ENCODE peak calls at places on chromosomes 6 and 20, in seven cellular contexts. One of them, this sample, is unnamed.

GRCh38 chr20:4524792-4525191 is 196.9 kb upstream of the PRND start:
- DNase-seq in lower leg skin: no peak
- DNase-seq in thoracic aorta: no peak
- DNase-seq in stomach: no peak
- DNase-seq in GM13976: no peak
- DNase-seq in ovary: no peak
- DNase-seq in left ventricle myocardium inferior: no peak
- DNase-seq in this sample: no peak

GRCh38 chr6:44576132-44576601 is 188.7 kb downstream of the CDC5L start:
- DNase-seq in stomach: no peak
- DNase-seq in left ventricle myocardium inferior: no peak
- DNase-seq in lower leg skin: no peak
- DNase-seq in GM13976: no peak
- DNase-seq in ovary: no peak
- DNase-seq in thoracic aorta: no peak
- DNase-seq in this sample: no peak

GRCh38 chr6:44598679-44599078 is 211.2 kb downstream of the CDC5L start:
- DNase-seq in GM13976: no peak
- DNase-seq in stomach: no peak
- DNase-seq in ovary: no peak
- DNase-seq in left ventricle myocardium inferior: no peak
- DNase-seq in thoracic aorta: no peak
- DNase-seq in lower leg skin: no peak
- DNase-seq in this sample: no peak

GRCh38 chr20:24086121-24086520 is 97.5 kb upstream of the GGTLC1 start:
- DNase-seq in stomach: no peak
- DNase-seq in ovary: no peak
- DNase-seq in left ventricle myocardium inferior: no peak
- DNase-seq in lower leg skin: no peak
- DNase-seq in thoracic aorta: no peak
- DNase-seq in GM13976: no peak
- DNase-seq in this sample: no peak

GRCh38 chr6:19368511-19368910 is 468.7 kb upstream of the ID4 start:
- DNase-seq in lower leg skin: no peak
- DNase-seq in ovary: no peak
- DNase-seq in stomach: no peak
- DNase-seq in thoracic aorta: no peak
- DNase-seq in GM13976: no peak
- DNase-seq in left ventricle myocardium inferior: no peak
- DNase-seq in this sample: no peak

GRCh38 chr20:8633366-8633765 is 435.5 kb upstream of the PLCB4 start:
- DNase-seq in lower leg skin: no peak
- DNase-seq in ovary: no peak
- DNase-seq in left ventricle myocardium inferior: no peak
- DNase-seq in stomach: no peak
- DNase-seq in GM13976: no peak
- DNase-seq in thoracic aorta: no peak
- DNase-seq in this sample: no peak

GRCh38 chr20:325889-326644 is 715 bp downstream of the SOX12 start:
- DNase-seq in stomach: peak; percentile 60
- DNase-seq in thoracic aorta: peak; percentile 24
- DNase-seq in ovary: peak; percentile 80
- DNase-seq in GM13976: peak; percentile 72
- DNase-seq in left ventricle myocardium inferior: peak; percentile 71
- DNase-seq in lower leg skin: peak; percentile 91
- DNase-seq in this sample: no peak

GRCh38 chr6:102154176-102154575 is 760.7 kb downstream of the GRIK2 start:
- DNase-seq in ovary: no peak
- DNase-seq in thoracic aorta: no peak
- DNase-seq in left ventricle myocardium inferior: no peak
- DNase-seq in lower leg skin: no peak
- DNase-seq in GM13976: no peak
- DNase-seq in stomach: no peak
- DNase-seq in this sample: no peak

GRCh38 chr20:23161244-23161875 is 75.2 kb upstream of the CD93 start:
- DNase-seq in stomach: no peak
- DNase-seq in left ventricle myocardium inferior: no peak
- DNase-seq in GM13976: peak; percentile 46
- DNase-seq in thoracic aorta: no peak
- DNase-seq in lower leg skin: no peak
- DNase-seq in ovary: no peak
- DNase-seq in this sample: no peak

GRCh38 chr20:36303020-36303595 is 3.0 kb upstream of the DLGAP4 start:
- DNase-seq in thoracic aorta: no peak
- DNase-seq in stomach: no peak
- DNase-seq in lower leg skin: peak; percentile 57
- DNase-seq in GM13976: no peak
- DNase-seq in left ventricle myocardium inferior: no peak
- DNase-seq in ovary: no peak
- DNase-seq in this sample: no peak

GRCh38 chr6:119340766-119341487 is 8.6 kb downstream of the MAN1A1 start:
- DNase-seq in lower leg skin: no peak
- DNase-seq in ovary: no peak
- DNase-seq in GM13976: no peak
- DNase-seq in left ventricle myocardium inferior: no peak
- DNase-seq in stomach: no peak
- DNase-seq in thoracic aorta: no peak
- DNase-seq in this sample: peak; percentile 36

GRCh38 chr6:142013286-142013685 is 119.4 kb upstream of the GJE1 start:
- DNase-seq in GM13976: no peak
- DNase-seq in left ventricle myocardium inferior: no peak
- DNase-seq in lower leg skin: no peak
- DNase-seq in ovary: no peak
- DNase-seq in thoracic aorta: no peak
- DNase-seq in stomach: no peak
- DNase-seq in this sample: peak; percentile 66

GRCh38 chr6:155001482-155001881 is 6.4 kb downstream of the TIAM2 start:
- DNase-seq in lower leg skin: no peak
- DNase-seq in thoracic aorta: no peak
- DNase-seq in GM13976: no peak
- DNase-seq in stomach: no peak
- DNase-seq in left ventricle myocardium inferior: no peak
- DNase-seq in ovary: no peak
- DNase-seq in this sample: no peak

GRCh38 chr6:133551847-133552331 is 310.7 kb downstream of the EYA4 start:
- DNase-seq in GM13976: no peak
- DNase-seq in stomach: no peak
- DNase-seq in left ventricle myocardium inferior: peak; percentile 28
- DNase-seq in ovary: peak; percentile 42
- DNase-seq in lower leg skin: peak; percentile 80
- DNase-seq in thoracic aorta: no peak
- DNase-seq in this sample: peak; percentile 95

GRCh38 chr20:49647509-49647908 is 66.2 kb downstream of the B4GALT5 start:
- DNase-seq in thoracic aorta: no peak
- DNase-seq in lower leg skin: no peak
- DNase-seq in stomach: no peak
- DNase-seq in left ventricle myocardium inferior: no peak
- DNase-seq in GM13976: no peak
- DNase-seq in ovary: no peak
- DNase-seq in this sample: no peak

GRCh38 chr6:34318492-34319470 is 70.0 kb upstream of the SMIM29 start:
- DNase-seq in GM13976: no peak
- DNase-seq in stomach: no peak
- DNase-seq in lower leg skin: no peak
- DNase-seq in left ventricle myocardium inferior: no peak
- DNase-seq in thoracic aorta: no peak
- DNase-seq in ovary: no peak
- DNase-seq in this sample: no peak

GRCh38 chr6:154399097-154399496 is 42.5 kb upstream of the IPCEF1 start:
- DNase-seq in ovary: no peak
- DNase-seq in left ventricle myocardium inferior: no peak
- DNase-seq in GM13976: no peak
- DNase-seq in lower leg skin: peak; percentile 0
- DNase-seq in thoracic aorta: no peak
- DNase-seq in stomach: no peak
- DNase-seq in this sample: no peak

GRCh38 chr6:17269840-17270239 is 11.3 kb upstream of the RBM24 start:
- DNase-seq in thoracic aorta: no peak
- DNase-seq in stomach: no peak
- DNase-seq in GM13976: no peak
- DNase-seq in ovary: no peak
- DNase-seq in left ventricle myocardium inferior: no peak
- DNase-seq in lower leg skin: no peak
- DNase-seq in this sample: no peak

GRCh38 chr20:53872561-53873248 is 197.7 kb downstream of the BCAS1 start:
- DNase-seq in stomach: no peak
- DNase-seq in thoracic aorta: no peak
- DNase-seq in lower leg skin: peak; percentile 53
- DNase-seq in ovary: no peak
- DNase-seq in GM13976: peak; percentile 47
- DNase-seq in left ventricle myocardium inferior: no peak
- DNase-seq in this sample: no peak

GRCh38 chr6:90295854-90296345 is 743 bp downstream of the BACH2 start:
- DNase-seq in left ventricle myocardium inferior: peak; percentile 61
- DNase-seq in ovary: peak; percentile 84
- DNase-seq in lower leg skin: peak; percentile 93
- DNase-seq in thoracic aorta: no peak
- DNase-seq in stomach: peak; percentile 59
- DNase-seq in GM13976: peak; percentile 57
- DNase-seq in this sample: no peak
- TF ChIP-seq CTCF in left ventricle myocardium inferior: peak; percentile 34
- TF ChIP-seq CTCF in ovary: no peak
- TF ChIP-seq CTCF in lower leg skin: no peak
- TF ChIP-seq CTCF in thoracic aorta: no peak
- TF ChIP-seq CTCF in stomach: no peak
- TF ChIP-seq CTCF in GM13976: no peak
- TF ChIP-seq CTCF in this sample: peak; percentile 14

GRCh38 chr6:136225496-136225895 is 24.6 kb downstream of the MTFR2 start:
- DNase-seq in lower leg skin: no peak
- DNase-seq in stomach: no peak
- DNase-seq in left ventricle myocardium inferior: no peak
- DNase-seq in thoracic aorta: no peak
- DNase-seq in GM13976: no peak
- DNase-seq in ovary: peak; percentile 31
- DNase-seq in this sample: no peak

GRCh38 chr6:136228811-136229210 is 21.3 kb downstream of the MTFR2 start:
- DNase-seq in left ventricle myocardium inferior: no peak
- DNase-seq in ovary: no peak
- DNase-seq in stomach: no peak
- DNase-seq in lower leg skin: no peak
- DNase-seq in thoracic aorta: no peak
- DNase-seq in GM13976: no peak
- DNase-seq in this sample: no peak

GRCh38 chr6:136226674-136227377 is 23.3 kb downstream of the MTFR2 start:
- DNase-seq in lower leg skin: no peak
- DNase-seq in GM13976: no peak
- DNase-seq in thoracic aorta: no peak
- DNase-seq in stomach: no peak
- DNase-seq in left ventricle myocardium inferior: no peak
- DNase-seq in ovary: no peak
- DNase-seq in this sample: no peak

GRCh38 chr6:136230219-136230980 is 19.7 kb downstream of the MTFR2 start:
- DNase-seq in GM13976: no peak
- DNase-seq in lower leg skin: no peak
- DNase-seq in thoracic aorta: no peak
- DNase-seq in left ventricle myocardium inferior: no peak
- DNase-seq in stomach: no peak
- DNase-seq in ovary: no peak
- DNase-seq in this sample: no peak

GRCh38 chr6:136226027-136226673 is 24.0 kb downstream of the MTFR2 start:
- DNase-seq in thoracic aorta: no peak
- DNase-seq in lower leg skin: peak; percentile 89
- DNase-seq in stomach: peak; percentile 69
- DNase-seq in left ventricle myocardium inferior: peak; percentile 27
- DNase-seq in ovary: peak; percentile 63
- DNase-seq in GM13976: peak; percentile 52
- DNase-seq in this sample: no peak
- TF ChIP-seq CTCF in thoracic aorta: peak; percentile 100
- TF ChIP-seq CTCF in lower leg skin: peak; percentile 82
- TF ChIP-seq CTCF in stomach: peak; percentile 64
- TF ChIP-seq CTCF in left ventricle myocardium inferior: peak; percentile 100
- TF ChIP-seq CTCF in ovary: peak; percentile 100
- TF ChIP-seq CTCF in GM13976: peak; percentile 86
- TF ChIP-seq CTCF in this sample: peak; percentile 100

DNA sequence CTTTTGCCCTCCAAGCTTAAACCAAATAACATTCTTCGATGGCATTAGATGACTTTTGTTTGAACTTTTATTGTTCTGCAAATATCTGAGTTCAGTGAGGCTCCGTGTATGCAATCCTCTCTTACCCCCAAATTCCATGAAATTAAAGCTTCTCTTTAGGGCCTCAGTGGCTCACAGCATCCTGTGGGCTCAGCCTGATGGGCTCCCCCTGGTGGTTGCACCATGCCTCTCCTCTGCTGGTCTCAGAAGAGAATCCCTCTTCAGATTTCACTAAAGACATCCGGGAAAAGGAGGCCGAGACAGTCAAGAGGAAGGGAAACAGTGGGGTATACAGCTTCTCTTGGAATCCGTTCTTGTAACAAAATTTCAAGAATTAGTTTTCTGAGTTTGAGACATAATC is 331.6 kb upstream of the NT5E start:
- DNase-seq in stomach: no peak
- DNase-seq in left ventricle myocardium inferior: no peak
- DNase-seq in ovary: no peak
- DNase-seq in GM13976: no peak
- DNase-seq in lower leg skin: peak; percentile 10
- DNase-seq in thoracic aorta: no peak
- DNase-seq in this sample: no peak
- TF ChIP-seq CTCF in stomach: no peak
- TF ChIP-seq CTCF in left ventricle myocardium inferior: no peak
- TF ChIP-seq CTCF in ovary: no peak
- TF ChIP-seq CTCF in GM13976: no peak
- TF ChIP-seq CTCF in lower leg skin: no peak
- TF ChIP-seq CTCF in thoracic aorta: no peak
- TF ChIP-seq CTCF in this sample: no peak

GRCh38 chr20:51158226-51158625 is 135.3 kb upstream of the KCNG1 start:
- DNase-seq in ovary: no peak
- DNase-seq in lower leg skin: no peak
- DNase-seq in thoracic aorta: no peak
- DNase-seq in stomach: no peak
- DNase-seq in left ventricle myocardium inferior: no peak
- DNase-seq in GM13976: no peak
- DNase-seq in this sample: no peak

GRCh38 chr20:51160011-51160410 is 137.1 kb upstream of the KCNG1 start:
- DNase-seq in thoracic aorta: no peak
- DNase-seq in left ventricle myocardium inferior: no peak
- DNase-seq in ovary: no peak
- DNase-seq in lower leg skin: no peak
- DNase-seq in stomach: no peak
- DNase-seq in GM13976: no peak
- DNase-seq in this sample: no peak

GRCh38 chr20:51156796-51157119 is 133.9 kb upstream of the KCNG1 start:
- DNase-seq in stomach: no peak
- DNase-seq in left ventricle myocardium inferior: no peak
- DNase-seq in GM13976: no peak
- DNase-seq in lower leg skin: no peak
- DNase-seq in ovary: no peak
- DNase-seq in thoracic aorta: no peak
- DNase-seq in this sample: no peak

GRCh38 chr20:51160821-51161220 is 137.9 kb upstream of the KCNG1 start:
- DNase-seq in GM13976: no peak
- DNase-seq in ovary: no peak
- DNase-seq in thoracic aorta: no peak
- DNase-seq in lower leg skin: no peak
- DNase-seq in stomach: no peak
- DNase-seq in left ventricle myocardium inferior: no peak
- DNase-seq in this sample: no peak

DNA sequence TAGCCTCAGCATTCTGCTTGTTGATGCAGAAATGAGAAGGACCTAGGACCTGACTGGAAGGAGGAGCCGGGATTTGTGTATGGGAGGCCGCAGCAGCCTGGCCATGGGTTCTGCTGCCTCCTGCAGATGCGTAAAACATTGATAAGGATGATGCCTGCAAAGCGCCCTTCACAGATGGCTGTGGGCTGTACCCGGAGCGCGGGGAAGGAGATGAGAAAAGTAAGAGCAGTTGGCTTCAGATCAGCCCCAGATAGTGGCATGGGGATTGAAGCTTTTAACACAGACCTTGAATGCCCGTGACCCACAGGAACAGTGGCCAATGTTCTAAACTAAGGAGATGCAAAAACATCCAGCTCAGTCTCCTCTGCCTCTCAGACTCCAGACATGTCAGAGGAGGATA is 136.4 kb upstream of the KCNG1 start:
- DNase-seq in left ventricle myocardium inferior: no peak
- DNase-seq in GM13976: no peak
- DNase-seq in lower leg skin: no peak
- DNase-seq in ovary: no peak
- DNase-seq in thoracic aorta: no peak
- DNase-seq in stomach: no peak
- DNase-seq in this sample: no peak
- TF ChIP-seq CTCF in left ventricle myocardium inferior: no peak
- TF ChIP-seq CTCF in GM13976: no peak
- TF ChIP-seq CTCF in lower leg skin: no peak
- TF ChIP-seq CTCF in ovary: no peak
- TF ChIP-seq CTCF in thoracic aorta: no peak
- TF ChIP-seq CTCF in stomach: no peak
- TF ChIP-seq CTCF in this sample: no peak